ENCODE peak calls at places on chromosomes 3 and 15, in six cellular contexts. K is GM12865; O is progenitor cell of endocrine pancreas; M is activated CD4-positive, alpha-beta T cell treated with anti-CD3 and anti-CD28 coated beads, Interleukin-2, amount 10 ng/mL, durations not matched to agents 7 days and 5 days; A is SK-N-DZ; H is heart right ventricle. I is an unnamed sample.

GRCh38 chr15:79948095-79948695 is 22.8 kb downstream of the BCL2A1 start:
- DNase-seq in K (peak), O (no peak), M (no peak), A (no peak), H (no peak), I (no peak)

GRCh38 chr3:13767030-13767429 is 112.8 kb downstream of the WNT7A start:
- DNase-seq in K (no peak), O (no peak), M (no peak), A (no peak), H (no peak), I (no peak)

GRCh38 chr15:56869573-56869972 is 48.9 kb upstream of the TCF12 start:
- DNase-seq in K (peak), O (no peak), M (peak), A (peak), H (peak), I (peak)

GRCh38 chr3:56254835-56255234 is 213.4 kb downstream of the ERC2 start:
- DNase-seq in K (no peak), O (no peak), M (no peak), A (no peak), H (no peak), I (no peak)

GRCh38 chr3:84960581-84960980 is 1.8 kb downstream of the CADM2 start:
- DNase-seq in K (no peak), O (no peak), M (no peak), A (no peak), H (no peak), I (no peak)

GRCh38 chr3:117853923-117854322 is 1144.3 kb downstream of the TUSC7 start:
- DNase-seq in K (no peak), O (no peak), M (no peak), A (no peak), H (no peak), I (no peak)

GRCh38 chr3:134004841-134005240 is 24.9 kb downstream of the SLCO2A1 start:
- DNase-seq in K (no peak), O (no peak), M (no peak), A (no peak), H (no peak), I (no peak)

GRCh38 chr3:64151335-64151871 is 73.9 kb downstream of the PRICKLE2 start:
- DNase-seq in K (no peak), O (no peak), M (no peak), A (no peak), H (no peak), I (no peak)

GRCh38 chr3:106294121-106294520 is 425.3 kb upstream of the CBLB start:
- DNase-seq in K (no peak), O (no peak), M (no peak), A (no peak), H (no peak), I (no peak)

GRCh38 chr3:182484682-182485081 is 308.6 kb upstream of the ATP11B start:
- DNase-seq in K (peak), O (no peak), M (no peak), A (no peak), H (no peak), I (no peak)

GRCh38 chr15:57118013-57118799 is 199.8 kb downstream of the TCF12 start:
- DNase-seq in K (peak), O (no peak), M (no peak), A (no peak), H (no peak), I (no peak)